ENCODE peak calls at places on chromosomes 12 and 14, in nine cellular contexts. M, Z, B, H, R, C, N, E and P are unnamed samples.

GRCh38 chr14:68979722-68980552 is 835 bp upstream of the ACTN1 start:
- DNase-seq in M (no peak), Z (peak; percentile 16), B (peak; percentile 74), H (peak; percentile 72), R (peak; percentile 58), C (peak; percentile 54), N (no peak), E (peak; percentile 63), P (peak; percentile 65)

GRCh38 chr12:96811083-96811482 is 96.0 kb upstream of the NEDD1 start:
- DNase-seq in M (no peak), Z (no peak), B (peak; percentile 84), H (no peak), R (no peak), C (no peak), N (no peak), E (peak; percentile 85), P (peak; percentile 25)

GRCh38 chr14:73725116-73726024 is 11.2 kb upstream of the PNMA1 start:
- DNase-seq in M (no peak), Z (no peak), B (peak; percentile 68), H (no peak), R (no peak), C (no peak), N (no peak), E (peak; percentile 59), P (peak; percentile 25)

GRCh38 chr14:52998376-52999010 is 47.6 kb upstream of the FERMT2 start:
- DNase-seq in M (no peak), Z (no peak), B (peak; percentile 95), H (no peak), R (no peak), C (no peak), N (no peak), E (peak; percentile 97), P (no peak)

GRCh38 chr12:23222801-23223200 is 597.8 kb downstream of the ETNK1 start:
- DNase-seq in M (no peak), Z (no peak), B (no peak), H (no peak), R (no peak), C (no peak), N (no peak), E (no peak), P (no peak)

GRCh38 chr12:16112151-16112550 is 165.3 kb downstream of the SLC15A5 start:
- DNase-seq in M (no peak), Z (no peak), B (no peak), H (no peak), R (no peak), C (no peak), N (no peak), E (no peak), P (no peak)

GRCh38 chr12:9646794-9647622 is 22.5 kb upstream of the CLEC2D start:
- DNase-seq in M (no peak), Z (peak; percentile 47), B (peak; percentile 47), H (no peak), R (no peak), C (no peak), N (peak; percentile 52), E (peak; percentile 56), P (peak; percentile 30)

GRCh38 chr12:112005419-112006395 is 7.3 kb downstream of the TMEM116 start:
- DNase-seq in M (peak; percentile 24), Z (no peak), B (peak; percentile 49), H (peak; percentile 49), R (no peak), C (no peak), N (no peak), E (peak; percentile 46), P (peak; percentile 62)

GRCh38 chr14:82075566-82075965 is 541.9 kb upstream of the SEL1L start:
- DNase-seq in M (no peak), Z (peak; percentile 55), B (peak; percentile 20), H (peak; percentile 50), R (no peak), C (no peak), N (peak; percentile 31), E (no peak), P (peak; percentile 85)

GRCh38 chr14:104049576-104050240 is 35.8 kb upstream of the ASPG start:
- DNase-seq in M (no peak), Z (no peak), B (no peak), H (no peak), R (no peak), C (no peak), N (no peak), E (no peak), P (no peak)

GRCh38 chr14:49896956-49897355 is 4.1 kb downstream of the ARF6 start:
- DNase-seq in M (no peak), Z (no peak), B (no peak), H (no peak), R (no peak), C (no peak), N (no peak), E (no peak), P (no peak)

GRCh38 chr14:49895480-49895879 is 2.6 kb downstream of the ARF6 start:
- DNase-seq in M (no peak), Z (no peak), B (peak; percentile 47), H (no peak), R (no peak), C (no peak), N (peak; percentile 34), E (no peak), P (no peak)

GRCh38 chr14:49892301-49892635 is 614 bp upstream of the ARF6 start:
- DNase-seq in M (no peak), Z (peak; percentile 76), B (peak; percentile 92), H (peak; percentile 54), R (peak; percentile 69), C (no peak), N (peak; percentile 89), E (peak; percentile 82), P (peak; percentile 83)

GRCh38 chr14:49892636-49893308 is at the start of gene ARF6:
- DNase-seq in M (peak; percentile 90), Z (peak; percentile 97), B (peak; percentile 100), H (peak; percentile 98), R (peak; percentile 98), C (peak; percentile 98), N (peak; percentile 99), E (peak; percentile 96), P (peak; percentile 99)

DNA sequence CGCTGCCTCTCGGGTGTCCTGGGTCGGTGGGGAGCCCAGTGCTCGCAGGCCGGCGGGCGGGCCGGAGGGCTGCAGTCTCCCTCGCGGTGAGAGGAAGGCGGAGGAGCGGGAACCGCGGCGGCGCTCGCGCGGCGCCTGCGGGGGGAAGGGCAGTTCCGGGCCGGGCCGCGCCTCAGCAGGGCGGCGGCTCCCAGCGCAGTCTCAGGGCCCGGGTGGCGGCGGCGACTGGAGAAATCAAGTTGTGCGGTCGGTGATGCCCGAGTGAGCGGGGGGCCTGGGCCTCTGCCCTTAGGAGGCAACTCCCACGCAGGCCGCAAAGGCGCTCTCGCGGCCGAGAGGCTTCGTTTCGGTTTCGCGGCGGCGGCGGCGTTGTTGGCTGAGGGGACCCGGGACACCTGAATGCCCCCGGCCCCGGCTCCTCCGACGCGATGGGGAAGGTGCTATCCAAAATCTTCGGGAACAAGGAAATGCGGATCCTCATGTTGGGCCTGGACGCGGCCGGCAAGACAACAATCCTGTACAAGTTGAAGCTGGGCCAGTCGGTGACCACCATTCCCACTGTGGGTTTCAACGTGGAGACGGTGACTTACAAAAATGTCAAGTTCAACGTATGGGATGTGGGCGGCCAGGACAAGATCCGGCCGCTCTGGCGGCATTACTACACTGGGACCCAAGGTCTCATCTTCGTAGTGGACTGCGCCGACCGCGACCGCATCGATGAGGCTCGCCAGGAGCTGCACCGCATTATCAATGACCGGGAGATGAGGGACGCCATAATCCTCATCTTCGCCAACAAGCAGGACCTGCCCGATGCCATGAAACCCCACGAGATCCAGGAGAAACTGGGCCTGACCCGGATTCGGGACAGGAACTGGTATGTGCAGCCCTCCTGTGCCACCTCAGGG is 679 bp downstream of the ARF6 start:
- DNase-seq in M (no peak), Z (peak; percentile 65), B (peak; percentile 85), H (peak; percentile 64), R (peak; percentile 45), C (peak; percentile 53), N (peak; percentile 66), E (no peak), P (peak; percentile 78)
- H3K4me1 ChIP-seq in M (peaks cover 32% of the 10 kb centered on the region), Z (peaks cover 53% of the 10 kb centered on the region), B (peaks cover 29% of the 10 kb centered on the region), H (peaks cover 26% of the 10 kb centered on the region), R (peaks cover 14% of the 10 kb centered on the region), C (peaks cover 3% of the 10 kb centered on the region), N (peaks cover 34% of the 10 kb centered on the region), E (peaks cover 4% of the 10 kb centered on the region), P (peaks cover 25% of the 10 kb centered on the region)

DNA sequence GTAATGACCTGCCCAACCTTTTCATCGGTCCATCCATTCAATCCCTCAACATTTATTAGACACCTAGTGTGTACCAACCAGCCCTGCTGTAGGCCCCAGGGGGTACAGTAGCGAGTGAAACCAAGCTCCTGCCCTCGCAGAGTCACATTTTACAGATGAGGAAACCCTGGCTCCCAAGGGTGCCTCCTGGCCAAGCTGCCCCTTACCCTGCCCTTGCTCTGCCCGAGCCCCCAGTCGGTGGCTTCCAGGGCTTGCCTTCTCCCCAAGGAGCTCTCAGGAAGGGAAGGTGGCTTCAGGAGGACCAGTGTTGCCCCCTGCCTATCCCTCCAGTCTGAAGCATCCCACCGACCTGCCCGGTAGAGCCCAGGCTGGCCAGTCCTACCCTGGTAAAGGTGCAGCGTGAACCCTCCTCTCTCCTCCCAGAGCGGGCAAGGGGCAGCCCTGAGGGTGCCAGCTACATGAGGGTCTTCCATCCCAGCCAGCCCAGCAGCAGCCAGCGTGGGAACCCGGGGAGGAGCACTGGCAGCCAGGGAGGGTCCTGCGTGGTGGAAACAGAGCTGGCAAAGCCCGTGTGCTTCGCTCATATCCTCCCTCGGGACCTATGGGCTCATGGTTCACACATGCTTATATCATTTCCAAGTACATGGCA is 670 bp upstream of the BEGAIN start:
- DNase-seq in M (no peak), Z (peak; percentile 55), B (peak; percentile 48), H (no peak), R (peak; percentile 6), C (no peak), N (no peak), E (no peak), P (no peak)
- H3K4me1 ChIP-seq in M (peaks cover 13% of the 10 kb centered on the region), Z (peaks cover 34% of the 10 kb centered on the region), B (no peaks in the 10 kb centered on the region), H (no peaks in the 10 kb centered on the region), R (no peaks in the 10 kb centered on the region), C (peaks cover 5% of the 10 kb centered on the region), N (no peaks in the 10 kb centered on the region), E (no peaks in the 10 kb centered on the region), P (peaks cover 5% of the 10 kb centered on the region)

DNA sequence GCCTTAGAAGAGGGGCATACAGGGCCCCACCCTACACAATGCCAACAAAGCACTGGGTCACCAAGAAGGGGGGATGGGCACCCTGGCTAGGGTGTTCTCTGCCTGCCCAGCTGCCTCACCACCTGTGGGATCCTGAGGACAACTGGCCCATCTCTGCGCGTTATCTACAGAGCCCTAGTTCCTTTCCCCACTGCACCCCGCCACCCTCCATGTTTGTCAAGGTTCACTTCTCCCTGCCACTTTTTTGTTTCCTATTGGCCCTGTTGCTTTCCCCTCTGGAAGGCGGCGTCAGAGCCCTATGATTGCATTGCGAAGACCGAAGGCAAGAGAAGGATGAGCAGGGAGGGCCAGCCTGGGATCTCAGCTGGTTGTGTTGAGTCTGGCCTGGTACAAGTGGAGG is 1.6 kb downstream of the SLC48A1 start:
- DNase-seq in M (no peak), Z (no peak), B (no peak), H (no peak), R (no peak), C (no peak), N (no peak), E (no peak), P (no peak)
- H3K4me1 ChIP-seq in M (peaks cover 19% of the 10 kb centered on the region), Z (peaks cover 21% of the 10 kb centered on the region), B (peaks cover 40% of the 10 kb centered on the region), H (peaks cover 22% of the 10 kb centered on the region), R (peaks cover 5% of the 10 kb centered on the region), C (peaks cover 34% of the 10 kb centered on the region), N (peaks cover 53% of the 10 kb centered on the region), E (peaks cover 27% of the 10 kb centered on the region), P (no peaks in the 10 kb centered on the region)

DNA sequence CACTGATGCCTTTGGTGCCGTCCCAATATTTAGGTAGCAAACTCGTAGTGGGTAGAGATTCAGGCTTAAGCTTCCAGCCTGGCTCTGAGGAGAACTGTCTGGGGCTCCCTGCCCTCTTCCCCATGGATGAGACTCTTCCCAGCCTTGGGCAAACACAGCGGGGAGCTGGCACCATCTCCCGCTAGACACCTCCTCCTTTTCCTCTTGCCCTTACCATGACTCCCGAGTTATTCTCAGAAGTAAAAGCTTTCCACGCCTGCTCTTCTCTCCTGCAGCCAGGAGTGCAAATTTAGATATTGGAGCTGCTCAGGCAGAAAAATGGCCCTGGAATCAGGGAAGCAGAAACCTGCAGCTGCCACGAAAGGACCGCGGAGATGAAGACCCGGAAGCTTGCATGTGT is 45.6 kb upstream of the RBM19 start:
- DNase-seq in M (no peak), Z (no peak), B (no peak), H (no peak), R (no peak), C (no peak), N (no peak), E (no peak), P (no peak)
- H3K4me1 ChIP-seq in M (no peaks in the 10 kb centered on the region), Z (no peaks in the 10 kb centered on the region), B (peaks cover 5% of the 10 kb centered on the region), H (no peaks in the 10 kb centered on the region), R (no peaks in the 10 kb centered on the region), C (no peaks in the 10 kb centered on the region), N (no peaks in the 10 kb centered on the region), E (no peaks in the 10 kb centered on the region), P (no peaks in the 10 kb centered on the region)